ENCODE peak calls at places on chromosomes 12 and 14, in four cellular contexts. S is heart left ventricle, F is posterior cingulate gyrus, O is GM10248. J is an unnamed sample.

GRCh38 chr14:41993687-41994086 is 387.0 kb downstream of the LRFN5 start:
- DNase-seq in O (no peak), S (no peak), F (no peak), J (no peak)

GRCh38 chr14:87131879-87132278 is 861.1 kb downstream of the GALC start:
- DNase-seq in S (no peak), O (no peak), F (no peak), J (no peak)

GRCh38 chr14:62053188-62053587 is 291.0 kb downstream of the SNAPC1 start:
- DNase-seq in S (no peak), O (peak; percentile 18), F (no peak), J (no peak)

GRCh38 chr14:105074601-105075053 is 9.4 kb upstream of the GPR132 start:
- DNase-seq in F (peak; percentile 61), S (peak; percentile 8), O (no peak), J (no peak)

GRCh38 chr12:54420766-54421144 is 1.7 kb upstream of the ITGA5 start:
- DNase-seq in O (no peak), F (no peak), S (no peak), J (no peak)

GRCh38 chr14:100784523-100785337 is 41.2 kb upstream of the MEG3 start:
- DNase-seq in F (no peak), O (no peak), S (no peak), J (no peak)

GRCh38 chr12:17357396-17357795 is 732.6 kb downstream of the RERGL start:
- DNase-seq in O (no peak), S (no peak), F (no peak), J (no peak)

GRCh38 chr14:96894966-96895365 is 97.8 kb downstream of the VRK1 start:
- DNase-seq in F (no peak), O (no peak), S (no peak), J (no peak)

GRCh38 chr14:89959853-89960493 is 4.2 kb downstream of the TDP1 start:
- DNase-seq in O (no peak), F (no peak), S (no peak), J (no peak)

GRCh38 chr14:37048666-37049071 is 123.7 kb downstream of the SLC25A21 start:
- DNase-seq in F (no peak), O (no peak), S (no peak), J (no peak)

GRCh38 chr14:27528328-27528727 is 930.5 kb upstream of the NOVA1 start:
- DNase-seq in F (no peak), S (no peak), O (no peak), J (peak; percentile 13)

GRCh38 chr14:47626151-47627035 is 49.0 kb downstream of the MDGA2 start:
- DNase-seq in F (peak; percentile 43), O (no peak), S (no peak), J (no peak)

GRCh38 chr12:48021485-48022179 is 17.4 kb upstream of the COL2A1 start:
- DNase-seq in S (no peak), F (no peak), O (no peak), J (no peak)

GRCh38 chr12:65615091-65615490 is 209.2 kb upstream of the HMGA2 start:
- DNase-seq in S (no peak), O (no peak), F (no peak), J (no peak)

GRCh38 chr14:69625299-69626131 is 14.1 kb downstream of the SUSD6 start:
- DNase-seq in F (peak; percentile 82), O (peak; percentile 70), S (peak; percentile 69), J (no peak)

GRCh38 chr12:116443706-116444589 is 115.2 kb upstream of the MAP1LC3B2 start:
- DNase-seq in S (no peak), F (no peak), O (no peak), J (no peak)

GRCh38 chr14:102838531-102838930 is 61.3 kb downstream of the TRAF3 start:
- DNase-seq in F (no peak), S (no peak), O (peak; percentile 2), J (no peak)